ENCODE peak calls at places on chromosome 12, in four cellular contexts. B is left ventricle myocardium inferior, G is IMR-90, I is kidney. A is an unnamed sample.

GRCh38 chr12:10069099-10069498 is 29.7 kb downstream of the CLEC1A start:
- DNase-seq in B (no peak), G (peak), I (no peak), A (no peak)

GRCh38 chr12:57754411-57755193 is at the start of gene MARCHF9:
- DNase-seq in B (peak), G (no peak), I (peak), A (no peak)

GRCh38 chr12:26318661-26319068 is 123.3 kb downstream of the SSPN start:
- DNase-seq in B (peak), G (peak), I (peak), A (peak)

GRCh38 chr12:132450391-132451171 is 39.4 kb upstream of the FBRSL1 start:
- DNase-seq in B (no peak), G (no peak), I (peak), A (no peak)

GRCh38 chr12:15801770-15802393 is 12.7 kb upstream of the EPS8 start:
- DNase-seq in B (no peak), G (peak), I (no peak), A (no peak)

GRCh38 chr12:76588881-76589565 is 29.5 kb upstream of the OSBPL8 start:
- DNase-seq in B (no peak), G (peak), I (no peak), A (peak)

GRCh38 chr12:49609875-49610154 is 4.4 kb upstream of the FAM186B start:
- DNase-seq in B (no peak), G (peak), I (no peak), A (no peak)

GRCh38 chr12:89968151-89968699 is 259.6 kb upstream of the ATP2B1 start:
- DNase-seq in B (no peak), G (no peak), I (no peak), A (no peak)

GRCh38 chr12:93381183-93381975 is 3.7 kb downstream of the NUDT4 start:
- DNase-seq in B (no peak), G (no peak), I (no peak), A (peak)

GRCh38 chr12:51368640-51369517 is 22.3 kb downstream of the GALNT6 start:
- DNase-seq in B (no peak), G (peak), I (peak), A (no peak)

GRCh38 chr12:112573151-112573550 is 154.4 kb downstream of the PTPN11 start:
- DNase-seq in B (no peak), G (no peak), I (no peak), A (no peak)

GRCh38 chr12:112577473-112578334 is 159.0 kb downstream of the PTPN11 start:
- DNase-seq in B (no peak), G (no peak), I (no peak), A (no peak)

GRCh38 chr12:112575559-112576067 is 156.9 kb downstream of the PTPN11 start:
- DNase-seq in B (no peak), G (no peak), I (no peak), A (no peak)

GRCh38 chr12:112570096-112570495 is 151.3 kb downstream of the PTPN11 start:
- DNase-seq in B (no peak), G (no peak), I (no peak), A (no peak)

GRCh38 chr12:112574896-112575558 is 156.3 kb downstream of the PTPN11 start:
- DNase-seq in B (no peak), G (no peak), I (peak), A (no peak)
- H3K4me3 ChIP-seq in B (no peak), G (no peak), I (no peak), A (no peak)

GRCh38 chr12:122503147-122503751 is 2.5 kb upstream of the ZCCHC8 start:
- DNase-seq in B (no peak), G (peak), I (no peak), A (no peak)

GRCh38 chr12:122503783-122504590 is 3.3 kb upstream of the ZCCHC8 start:
- DNase-seq in B (no peak), G (no peak), I (no peak), A (no peak)

GRCh38 chr12:122501489-122501989 is 807 bp upstream of the ZCCHC8 start:
- DNase-seq in B (no peak), G (no peak), I (no peak), A (no peak)

GRCh38 chr12:122500685-122501488 is at the start of gene ZCCHC8:
- DNase-seq in B (peak), G (peak), I (peak), A (peak)

GRCh38 chr12:122499991-122500684 is 594 bp downstream of the ZCCHC8 start:
- DNase-seq in B (peak), G (peak), I (peak), A (peak)
- TF ChIP-seq CTCF in B (no peak), G (no peak), I (no peak), A (no peak)

DNA sequence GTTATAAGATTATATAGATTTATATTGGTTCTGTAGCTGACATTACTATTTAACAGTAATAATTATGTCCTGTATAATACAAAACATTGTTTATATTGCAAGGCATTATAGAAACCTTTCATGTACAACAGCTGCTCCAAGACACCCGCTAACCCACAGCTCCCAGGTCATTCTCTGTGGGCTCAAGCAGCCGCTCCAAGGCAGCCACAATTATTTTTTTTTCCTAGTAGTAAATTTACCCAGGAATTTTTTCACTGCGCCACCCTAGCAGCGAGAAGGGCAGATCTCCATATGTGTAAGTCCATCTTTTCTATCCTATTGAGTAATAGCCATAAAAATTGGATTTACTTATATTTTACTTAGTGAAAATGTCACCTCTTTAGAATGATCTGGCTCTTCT is 36.3 kb downstream of the KNTC1 start:
- DNase-seq in B (no peak), G (no peak), I (no peak), A (no peak)
- H3K4me3 ChIP-seq in B (no peak), G (no peak), I (no peak), A (no peak)

DNA sequence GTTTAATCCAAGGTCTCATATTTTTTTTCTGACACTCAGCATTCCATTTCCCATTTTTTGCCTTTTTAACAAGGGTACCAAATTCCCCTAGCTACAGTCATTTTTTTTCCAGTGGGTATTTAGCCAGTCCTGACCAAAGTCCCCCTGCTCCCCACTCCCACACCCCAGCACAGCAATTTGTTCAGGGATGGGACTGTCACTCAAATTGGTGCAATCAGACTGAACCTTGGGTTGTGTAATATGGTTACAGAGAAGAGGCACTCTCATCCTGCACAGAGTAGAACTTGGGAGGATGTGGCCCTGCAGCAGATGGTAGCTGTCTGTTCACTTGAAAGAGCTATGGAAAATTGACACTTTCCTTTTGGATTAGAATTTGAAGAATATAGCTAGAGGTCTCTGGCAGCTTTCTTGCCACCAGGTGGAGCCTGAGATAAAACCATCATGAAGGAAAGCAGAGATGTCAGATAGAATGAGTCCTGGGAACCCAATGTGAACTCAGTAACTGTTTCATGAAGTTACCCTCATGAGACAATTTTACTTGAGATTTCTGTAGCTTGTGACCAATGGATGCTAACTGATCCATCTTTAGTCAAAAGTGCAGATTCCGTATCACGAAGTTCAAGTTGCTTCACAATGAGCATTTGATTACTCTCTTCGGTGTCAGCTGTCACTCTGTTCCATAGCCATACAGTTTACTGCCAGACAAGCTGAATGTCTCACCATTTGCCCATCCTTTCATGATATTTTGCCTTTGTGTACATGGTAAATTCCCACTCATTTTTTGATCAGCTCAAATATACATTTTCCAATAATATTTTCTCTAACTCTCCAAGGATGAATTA is 394.0 kb upstream of the SYT1 start:
- DNase-seq in B (no peak), G (peak), I (no peak), A (peak)
- TF ChIP-seq CTCF in B (peak), G (peak), I (peak), A (peak)

GRCh38 chr12:92045852-92046251 is 99.8 kb downstream of the BTG1 start:
- DNase-seq in B (no peak), G (no peak), I (no peak), A (no peak)
- H3K4me3 ChIP-seq in B (no peak), G (no peak), I (no peak), A (no peak)

GRCh38 chr12:108731105-108731865 is at the start of gene CORO1C:
- DNase-seq in B (peak), G (peak), I (peak), A (peak)
- TF ChIP-seq CTCF in B (peak), G (peak), I (peak), A (peak)

DNA sequence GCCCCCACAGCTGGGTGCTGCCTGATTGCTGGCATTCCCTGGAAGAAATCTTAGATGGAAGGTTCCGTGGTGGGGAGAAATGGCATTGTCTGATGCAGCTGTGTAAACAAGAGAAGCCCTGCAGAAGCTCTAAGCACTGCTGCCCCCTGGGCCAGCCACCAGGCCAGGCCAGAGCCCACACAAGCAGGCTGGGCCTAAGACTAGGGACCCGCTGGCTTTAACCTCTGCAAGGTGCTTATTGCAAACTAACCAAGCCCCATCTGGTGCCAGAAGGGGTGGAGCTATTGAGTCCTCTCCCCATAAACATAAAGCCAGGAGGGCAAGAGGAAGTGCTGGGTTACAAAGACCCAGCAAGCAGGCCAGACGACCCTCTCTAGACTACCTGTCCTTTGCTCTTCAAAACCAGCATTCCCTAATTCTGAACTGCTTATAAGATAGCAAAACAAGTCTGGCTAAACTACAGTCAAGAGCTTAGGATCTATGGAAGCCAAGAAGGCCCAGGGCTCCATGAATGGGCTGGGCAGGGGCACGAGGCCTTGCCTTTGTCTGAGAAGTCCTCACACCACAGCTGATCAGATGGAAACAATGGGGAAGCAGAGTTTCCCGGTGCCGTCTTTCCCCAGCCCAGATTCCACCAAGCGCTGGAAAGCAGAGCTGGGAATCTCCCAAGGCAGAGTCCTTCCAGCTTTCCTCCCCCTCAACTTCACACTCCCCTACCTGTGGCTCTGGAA is 28.8 kb downstream of the P2RX4 start:
- DNase-seq in B (no peak), G (no peak), I (no peak), A (no peak)
- H3K4me3 ChIP-seq in B (no peak), G (no peak), I (no peak), A (no peak)

DNA sequence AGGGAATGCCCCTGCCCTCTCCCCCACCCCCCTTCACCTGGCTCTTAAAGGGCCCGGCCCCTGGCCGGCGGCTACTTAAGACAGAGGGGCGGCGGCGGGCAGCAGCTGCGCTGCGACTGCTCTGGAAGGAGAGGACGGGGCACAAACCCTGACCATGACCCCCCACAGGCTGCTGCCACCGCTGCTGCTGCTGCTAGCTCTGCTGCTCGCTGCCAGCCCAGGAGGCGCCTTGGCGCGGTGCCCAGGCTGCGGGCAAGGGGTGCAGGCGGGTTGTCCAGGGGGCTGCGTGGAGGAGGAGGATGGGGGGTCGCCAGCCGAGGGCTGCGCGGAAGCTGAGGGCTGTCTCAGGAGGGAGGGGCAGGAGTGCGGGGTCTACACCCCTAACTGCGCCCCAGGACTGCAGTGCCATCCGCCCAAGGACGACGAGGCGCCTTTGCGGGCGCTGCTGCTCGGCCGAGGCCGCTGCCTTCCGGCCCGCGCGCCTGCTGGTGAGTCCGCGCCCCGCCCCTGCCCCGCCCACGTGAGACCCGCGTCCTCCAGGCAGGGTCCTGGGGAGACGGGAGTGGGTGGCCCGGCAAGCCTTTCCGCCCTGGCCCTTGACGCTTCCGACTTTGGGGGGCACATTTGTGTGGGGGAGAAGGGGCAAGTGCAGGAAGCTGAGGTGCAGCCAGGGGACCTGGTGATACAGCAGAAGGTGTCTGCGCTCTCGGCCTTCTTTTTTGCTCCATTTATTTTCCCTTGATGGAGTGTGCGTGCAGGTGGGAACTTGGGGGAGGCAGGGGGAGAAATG is at the start of gene IGFBP6:
- DNase-seq in B (peak), G (peak), I (peak), A (peak)
- TF ChIP-seq CTCF in B (peak), G (no peak), I (no peak), A (no peak)

GRCh38 chr12:123910057-123910456 is 62.6 kb downstream of the CCDC92 start:
- DNase-seq in B (no peak), G (no peak), I (no peak), A (no peak)

GRCh38 chr12:123907021-123907420 is 65.6 kb downstream of the CCDC92 start:
- DNase-seq in B (no peak), G (no peak), I (peak), A (no peak)

GRCh38 chr12:123905319-123905925 is 67.2 kb downstream of the CCDC92 start:
- DNase-seq in B (no peak), G (peak), I (peak), A (peak)

GRCh38 chr12:123908884-123909807 is 63.5 kb downstream of the CCDC92 start:
- DNase-seq in B (no peak), G (no peak), I (peak), A (no peak)

DNA sequence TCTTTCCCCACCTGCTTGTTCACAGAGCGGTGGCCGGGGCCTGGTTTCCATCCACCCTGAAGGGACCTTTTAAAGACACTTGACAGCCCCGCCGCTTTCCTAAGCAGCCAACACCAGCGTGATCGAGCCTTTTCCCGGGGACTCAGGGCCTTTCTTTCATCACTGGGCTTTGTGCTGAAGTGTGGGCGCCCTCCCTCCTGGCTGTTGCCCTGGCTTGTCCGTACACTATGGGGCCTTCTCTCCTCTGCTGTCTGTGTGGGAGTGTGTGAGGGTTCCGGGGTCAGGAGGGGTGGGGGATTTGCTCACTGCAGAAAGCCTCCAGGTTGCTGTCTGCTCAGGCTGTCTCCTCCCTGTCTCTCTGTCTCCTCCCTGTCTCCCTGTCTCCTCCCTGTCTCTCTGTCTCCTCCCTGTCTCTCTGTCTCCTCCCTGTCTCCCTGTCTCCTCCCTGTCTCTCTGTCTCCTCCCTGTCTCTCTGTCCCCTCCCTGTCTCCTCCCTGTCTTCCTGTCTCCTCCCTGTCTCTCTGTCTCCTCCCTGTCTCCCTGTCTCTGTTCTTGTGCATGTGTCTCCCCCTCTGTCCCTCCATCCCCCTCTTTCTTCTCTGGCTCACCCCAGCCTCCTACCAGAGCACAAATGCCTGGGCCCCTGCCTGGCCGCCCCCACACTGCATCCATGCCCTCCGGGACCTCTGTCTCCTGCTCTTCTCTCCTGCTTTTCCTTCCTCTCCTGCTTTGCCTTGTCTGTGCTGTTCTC is 64.7 kb downstream of the CCDC92 start:
- DNase-seq in B (no peak), G (no peak), I (peak), A (peak)
- H3K4me3 ChIP-seq in B (no peak), G (no peak), I (no peak), A (peak)